ENCODE peak calls at places on chromosomes 12 and 14, in five cellular contexts. Q is CD4-positive, alpha-beta T cell; C is stomach; Y is PC-3; E is prostate gland. N is an unnamed sample. For H3K9me3, the result is how much of the 10 kb centered on the place peaks cover.

GRCh38 chr12:31315779-31316465 is 10.0 kb downstream of the SINHCAF start:
- DNase-seq in Q (no peak), C (no peak), Y (no peak), E (no peak), N (no peak)

GRCh38 chr12:98002887-98003493 is 512.4 kb upstream of the TMPO start:
- DNase-seq in Q (no peak), C (peak), Y (peak), E (peak), N (no peak)

GRCh38 chr12:71683633-71684032 is 2.2 kb upstream of the TMEM19 start:
- DNase-seq in Q (no peak), C (no peak), Y (no peak), E (no peak), N (no peak)

GRCh38 chr14:73223049-73223448 is 14.3 kb upstream of the PAPLN start:
- DNase-seq in Q (no peak), C (no peak), Y (no peak), E (no peak), N (no peak)

GRCh38 chr12:9951026-9951652 is 19.0 kb upstream of the CLEC2A start:
- DNase-seq in Q (peak), C (no peak), Y (no peak), E (no peak), N (no peak)

GRCh38 chr12:53267309-53268008 is 640 bp upstream of the ESPL1 start:
- DNase-seq in Q (no peak), C (no peak), Y (no peak), E (no peak), N (no peak)

GRCh38 chr14:61033024-61033423 is 52.0 kb downstream of the SLC38A6 start:
- DNase-seq in Q (no peak), C (no peak), Y (no peak), E (no peak), N (no peak)

GRCh38 chr12:6964605-6965025 is 5.8 kb downstream of the PHB2 start:
- DNase-seq in Q (no peak), C (no peak), Y (no peak), E (no peak), N (no peak)

GRCh38 chr14:61280526-61281185 is 482 bp downstream of the TMEM30B start:
- DNase-seq in Q (peak), C (peak), Y (peak), E (peak), N (peak)

GRCh38 chr12:75438052-75438754 is 42.4 kb upstream of the GLIPR1 start:
- DNase-seq in Q (no peak), C (no peak), Y (no peak), E (no peak), N (no peak)

GRCh38 chr14:88895116-88895515 is 70.7 kb downstream of the TTC8 start:
- DNase-seq in Q (no peak), C (no peak), Y (peak), E (peak), N (no peak)

GRCh38 chr12:122790393-122791075 is 16.2 kb downstream of the CCDC62 start:
- DNase-seq in Q (no peak), C (no peak), Y (no peak), E (no peak), N (no peak)

GRCh38 chr12:112908548-112908947 is 1.8 kb downstream of the OAS1 start:
- DNase-seq in Q (no peak), C (no peak), Y (no peak), E (no peak), N (no peak)

GRCh38 chr12:5480218-5480952 is 48.5 kb downstream of the NTF3 start:
- DNase-seq in Q (no peak), C (no peak), Y (no peak), E (no peak), N (no peak)

GRCh38 chr14:27411021-27411420 is 813.2 kb upstream of the NOVA1 start:
- DNase-seq in Q (no peak), C (no peak), Y (no peak), E (no peak), N (no peak)

DNA sequence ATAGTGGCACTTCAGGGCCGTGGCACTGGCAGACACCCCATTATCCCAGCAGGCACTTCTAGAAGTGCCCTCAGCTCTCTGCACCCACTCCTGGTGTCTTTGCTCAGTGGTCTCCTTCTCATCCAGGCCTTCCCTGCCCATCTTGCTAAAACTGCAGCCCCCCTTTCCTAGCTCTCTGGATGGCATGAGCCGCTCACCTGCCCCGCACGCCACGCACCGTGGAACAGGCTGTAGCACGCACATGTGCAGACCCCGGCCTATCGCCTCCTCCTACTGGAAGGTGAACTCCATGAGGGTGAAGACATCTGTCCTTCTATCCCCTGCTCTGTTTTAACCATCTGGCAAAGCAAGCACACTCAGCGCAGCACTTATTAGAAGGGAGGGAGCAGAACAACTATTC is 8.0 kb upstream of the FZD10 start:
- DNase-seq in Q (no peak), C (no peak), Y (no peak), E (no peak), N (no peak)
- H3K9me3 ChIP-seq in Q (under half), C (under half), Y (under half), E (under half), N (under half)

GRCh38 chr14:105783707-105784106 is 257.3 kb downstream of the TMEM121 start:
- DNase-seq in Q (no peak), C (no peak), Y (no peak), E (no peak), N (no peak)
- H3K9me3 ChIP-seq in Q (under half), C (under half), Y (under half), E (under half), N (under half)

GRCh38 chr12:68137278-68137930 is 22.1 kb downstream of the IFNG start:
- DNase-seq in Q (no peak), C (no peak), Y (no peak), E (no peak), N (no peak)

GRCh38 chr12:68129979-68130378 is 29.6 kb downstream of the IFNG start:
- DNase-seq in Q (no peak), C (no peak), Y (no peak), E (no peak), N (no peak)

DNA sequence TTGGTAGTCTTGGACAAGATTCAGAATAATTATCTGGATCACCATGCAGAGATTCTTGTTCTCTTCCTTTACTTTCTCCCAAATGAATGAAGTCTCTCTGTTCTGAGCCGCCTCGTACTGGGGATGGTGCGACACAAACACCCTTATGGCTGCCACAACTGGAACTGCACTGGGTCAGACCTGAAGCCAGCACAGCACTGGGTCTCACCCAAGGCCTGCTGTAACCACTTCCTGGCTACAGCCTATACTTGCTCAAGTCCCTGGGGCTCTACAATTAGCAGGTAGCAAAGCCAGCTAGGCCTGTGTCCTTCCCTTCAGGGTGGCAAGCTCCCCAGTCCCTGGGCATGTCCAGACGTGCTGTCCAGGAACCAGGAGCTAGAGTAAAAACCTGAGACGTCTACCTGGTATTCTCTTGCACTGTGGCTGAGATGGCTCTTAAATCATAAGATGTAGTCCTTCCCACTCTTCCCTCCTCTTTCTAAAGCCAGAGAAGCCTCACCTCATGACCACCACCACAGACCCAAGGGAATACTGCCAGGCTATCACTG is 27.6 kb downstream of the IFNG start:
- DNase-seq in Q (no peak), C (no peak), Y (no peak), E (no peak), N (no peak)
- H3K9me3 ChIP-seq in Q (under half), C (under half), Y (under half), E (under half), N (under half)

GRCh38 chr14:106024983-106025604 is 498.7 kb downstream of the TMEM121 start:
- DNase-seq in Q (peak), C (no peak), Y (no peak), E (no peak), N (no peak)
- H3K9me3 ChIP-seq in Q (under half), C (under half), Y (under half), E (under half), N (under half)

DNA sequence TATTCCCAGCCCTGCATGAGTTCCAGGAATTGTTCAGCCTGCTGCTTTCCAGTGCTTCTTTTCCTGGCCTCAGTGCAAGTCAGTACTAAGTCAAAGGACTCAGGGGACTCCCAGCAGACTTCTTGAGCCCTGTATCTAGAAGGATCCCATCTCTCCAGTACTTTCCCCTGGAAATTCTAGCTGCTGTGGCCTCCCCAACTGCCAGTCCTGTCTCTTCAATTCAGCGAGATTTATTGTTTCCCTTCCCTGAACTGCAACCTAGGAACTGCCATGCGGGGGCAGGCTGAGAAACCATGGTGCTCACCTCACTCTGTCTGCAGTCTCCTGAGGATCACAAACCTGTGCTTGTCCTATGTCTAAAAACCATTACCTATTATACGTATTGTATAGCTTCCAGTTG is 31.8 kb downstream of the ZNF605 start:
- DNase-seq in Q (no peak), C (no peak), Y (no peak), E (no peak), N (no peak)
- H3K9me3 ChIP-seq in Q (half or more), C (half or more), Y (half or more), E (under half), N (half or more)

GRCh38 chr14:77275855-77276153 is 4.8 kb upstream of the NGB start:
- DNase-seq in Q (no peak), C (no peak), Y (no peak), E (no peak), N (no peak)
- H3K9me3 ChIP-seq in Q (under half), C (under half), Y (under half), E (under half), N (under half)

GRCh38 chr12:133080051-133080618 is 588 bp upstream of the ZNF140 start:
- DNase-seq in Q (peak), C (peak), Y (peak), E (peak), N (peak)
- H3K9me3 ChIP-seq in Q (half or more), C (half or more), Y (under half), E (under half), N (under half)

GRCh38 chr12:3407723-3408122 is 83.3 kb upstream of the PRMT8 start:
- DNase-seq in Q (no peak), C (no peak), Y (no peak), E (no peak), N (no peak)

GRCh38 chr12:3409662-3410061 is 81.3 kb upstream of the PRMT8 start:
- DNase-seq in Q (no peak), C (no peak), Y (no peak), E (no peak), N (no peak)

GRCh38 chr12:3405821-3406220 is 85.2 kb upstream of the PRMT8 start:
- DNase-seq in Q (no peak), C (no peak), Y (no peak), E (no peak), N (no peak)
- H3K9me3 ChIP-seq in Q (under half), C (under half), Y (under half), E (under half), N (under half)

GRCh38 chr14:105938055-105938863 is 411.9 kb downstream of the TMEM121 start:
- DNase-seq in Q (no peak), C (peak), Y (no peak), E (no peak), N (no peak)

GRCh38 chr14:105939810-105940508 is 413.6 kb downstream of the TMEM121 start:
- DNase-seq in Q (no peak), C (peak), Y (no peak), E (no peak), N (no peak)

GRCh38 chr14:105938959-105939358 is 412.6 kb downstream of the TMEM121 start:
- DNase-seq in Q (no peak), C (no peak), Y (no peak), E (no peak), N (no peak)

GRCh38 chr14:105935384-105935783 is 409.0 kb downstream of the TMEM121 start:
- DNase-seq in Q (no peak), C (no peak), Y (no peak), E (no peak), N (no peak)

GRCh38 chr14:105937253-105938054 is 411.1 kb downstream of the TMEM121 start:
- DNase-seq in Q (no peak), C (peak), Y (no peak), E (no peak), N (no peak)
- H3K9me3 ChIP-seq in Q (under half), C (under half), Y (under half), E (under half), N (under half)